ENCODE peak calls at places on chromosomes 1 and 21, in four cellular contexts. M, V, A and K are unnamed samples.

GRCh38 chr1:7953850-7954609 is 7.5 kb upstream of the PARK7 start:
- DNase-seq in M (peak), V (peak), A (peak), K (peak)

GRCh38 chr21:40846566-40847411 is at the start of gene DSCAM:
- DNase-seq in M (no peak), V (no peak), A (no peak), K (no peak)

GRCh38 chr1:191350938-191351337 is 807.3 kb upstream of the RGS18 start:
- DNase-seq in M (no peak), A (no peak), V (no peak), K (no peak)

GRCh38 chr1:209659909-209660308 is 7.7 kb upstream of the LAMB3 start:
- DNase-seq in A (no peak), V (no peak), M (no peak), K (no peak)

GRCh38 chr1:169106921-169107672 is 607 bp downstream of the ATP1B1 start:
- DNase-seq in A (peak), V (no peak), M (no peak), K (no peak)

GRCh38 chr1:6127587-6128163 is 52.4 kb downstream of the CHD5 start:
- DNase-seq in A (peak), V (peak), M (peak), K (peak)

GRCh38 chr21:42341776-42342542 is 8.8 kb downstream of the TFF2 start:
- DNase-seq in V (no peak), A (no peak), M (no peak), K (no peak)

GRCh38 chr1:118247593-118247992 is 62.6 kb upstream of the SPAG17 start:
- DNase-seq in V (no peak), A (no peak), M (peak), K (no peak)

GRCh38 chr21:32403201-32403701 is 9.3 kb upstream of the EVA1C start:
- DNase-seq in A (peak), V (peak), M (peak), K (peak)

GRCh38 chr1:80624682-80625081 is 1176.1 kb upstream of the ADGRL2 start:
- DNase-seq in V (no peak), M (no peak), A (no peak), K (no peak)

GRCh38 chr1:231508497-231508896 is 20.0 kb upstream of the TSNAX start:
- DNase-seq in V (no peak), A (no peak), M (no peak), K (no peak)

GRCh38 chr1:237226177-237226944 is 184.4 kb downstream of the RYR2 start:
- DNase-seq in M (no peak), V (no peak), A (no peak), K (no peak)

GRCh38 chr1:210272666-210273065 is 40.1 kb downstream of the SERTAD4 start:
- DNase-seq in A (no peak), M (no peak), V (no peak), K (no peak)

GRCh38 chr1:119372493-119373086 is 4.0 kb downstream of the HAO2 start:
- DNase-seq in A (peak), M (peak), V (no peak), K (no peak)

GRCh38 chr1:76843821-76844448 is 23.3 kb upstream of the ST6GALNAC5 start:
- DNase-seq in A (no peak), V (no peak), M (no peak), K (no peak)

GRCh38 chr1:116290085-116290670 is 82.9 kb upstream of the ATP1A1 start:
- DNase-seq in A (no peak), M (no peak), V (no peak), K (no peak)

GRCh38 chr1:183569141-183569540 is 21.1 kb downstream of the NCF2 start:
- DNase-seq in V (no peak), A (no peak), M (peak), K (no peak)

GRCh38 chr1:237045278-237046016 is 3.5 kb downstream of the RYR2 start:
- DNase-seq in M (no peak), V (no peak), A (no peak), K (no peak)

GRCh38 chr1:197284325-197284724 is 16.3 kb downstream of the CRB1 start:
- DNase-seq in M (no peak), A (no peak), V (no peak), K (no peak)

GRCh38 chr1:59678065-59678808 is 136.5 kb upstream of the HOOK1 start:
- DNase-seq in V (no peak), A (no peak), M (no peak), K (no peak)

GRCh38 chr1:90325165-90325564 is 330.3 kb downstream of the ZNF326 start:
- DNase-seq in A (no peak), M (no peak), V (no peak), K (no peak)

GRCh38 chr1:115469703-115470476 is 131.8 kb upstream of the NGF start:
- DNase-seq in V (peak), M (peak), A (peak), K (peak)

GRCh38 chr21:15221799-15222386 is 157.1 kb upstream of the NRIP1 start:
- DNase-seq in M (peak), V (no peak), A (peak), K (no peak)

GRCh38 chr1:153677718-153678518 is 570 bp upstream of the NPR1 start:
- DNase-seq in V (peak), M (peak), A (peak), K (peak)

GRCh38 chr1:21289700-21290545 is at the start of gene ECE1:
- DNase-seq in M (peak), V (no peak), A (peak), K (peak)

GRCh38 chr1:234619794-234620247 is 9.8 kb upstream of the IRF2BP2 start:
- DNase-seq in A (no peak), M (no peak), V (no peak), K (no peak)

GRCh38 chr1:225631041-225631663 is 21.8 kb downstream of the ENAH start:
- DNase-seq in V (no peak), M (no peak), A (no peak), K (no peak)

GRCh38 chr1:156149374-156150106 is 3.8 kb upstream of the SEMA4A start:
- DNase-seq in A (peak), V (no peak), M (no peak), K (no peak)

DNA sequence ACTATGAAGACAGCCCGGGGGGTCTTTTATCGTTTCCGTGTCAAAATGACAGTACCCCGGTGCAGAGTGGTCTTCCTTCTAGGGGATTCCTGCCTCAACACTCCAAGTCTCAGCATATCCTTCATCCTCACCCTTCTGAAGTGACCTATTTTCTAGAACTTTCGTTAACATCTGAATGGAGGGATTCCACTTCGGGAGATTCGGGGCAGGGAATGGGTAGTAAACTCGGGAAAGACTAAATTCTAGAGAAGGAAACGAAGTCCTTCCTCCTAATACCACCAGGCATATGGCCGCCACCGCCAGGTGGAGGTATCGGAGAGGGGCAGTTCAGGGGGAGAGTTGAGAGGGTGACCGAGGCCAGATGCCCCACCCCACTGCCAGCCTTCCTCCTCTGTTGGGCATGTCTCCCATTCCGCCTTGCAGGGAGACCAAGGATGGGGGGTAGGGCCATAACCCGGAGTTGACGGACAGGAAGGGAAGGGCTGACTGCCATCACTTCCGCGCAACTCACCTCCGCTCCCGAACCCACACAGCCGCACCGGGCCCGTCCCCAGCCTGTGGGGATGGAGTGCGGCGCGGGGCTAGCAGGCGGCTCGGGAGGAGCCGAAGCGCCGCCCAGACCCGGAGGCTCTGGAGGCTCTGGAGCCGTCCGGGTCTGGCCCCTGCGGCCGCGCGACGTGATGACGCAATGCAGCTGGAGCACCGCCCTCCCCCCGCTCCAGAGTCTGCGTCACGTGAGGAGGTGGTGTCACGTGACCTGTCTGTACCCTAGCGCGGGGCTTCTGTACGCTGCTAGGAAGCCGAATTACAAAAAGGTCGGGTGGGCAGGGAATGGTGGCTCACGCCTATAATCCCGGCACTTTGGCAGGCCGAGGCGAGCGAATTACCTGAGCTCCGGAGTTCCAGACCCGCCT is at the start of gene KLHL12:
- DNase-seq in A (peak), V (peak), M (peak), K (peak)
- TF ChIP-seq POLR2A in A (peak), V (peak), M (peak), K (peak)

DNA sequence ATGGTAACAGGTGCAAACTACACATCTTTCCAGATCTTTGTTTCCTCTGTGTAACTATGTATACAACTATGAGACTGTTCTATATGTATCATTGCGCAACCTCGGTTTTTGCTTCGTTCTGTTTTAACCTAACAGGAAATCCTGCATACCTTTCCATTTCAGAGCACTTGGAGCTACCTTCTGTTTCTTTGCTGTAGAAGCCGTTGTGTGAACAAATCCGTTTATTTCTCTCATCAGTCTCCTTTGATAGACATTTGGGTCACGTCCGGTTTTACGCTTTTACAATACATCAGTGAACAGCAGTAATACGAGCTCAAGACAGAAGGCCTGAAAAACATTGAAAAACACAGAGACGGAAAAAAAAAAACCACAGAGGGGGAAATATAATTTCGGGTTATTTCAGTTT is 10.5 kb downstream of the ATP5IF1 start:
- DNase-seq in M (no peak), V (no peak), A (peak), K (no peak)
- H3K4me3 ChIP-seq in M (peak), V (peak), A (peak), K (peak)

DNA sequence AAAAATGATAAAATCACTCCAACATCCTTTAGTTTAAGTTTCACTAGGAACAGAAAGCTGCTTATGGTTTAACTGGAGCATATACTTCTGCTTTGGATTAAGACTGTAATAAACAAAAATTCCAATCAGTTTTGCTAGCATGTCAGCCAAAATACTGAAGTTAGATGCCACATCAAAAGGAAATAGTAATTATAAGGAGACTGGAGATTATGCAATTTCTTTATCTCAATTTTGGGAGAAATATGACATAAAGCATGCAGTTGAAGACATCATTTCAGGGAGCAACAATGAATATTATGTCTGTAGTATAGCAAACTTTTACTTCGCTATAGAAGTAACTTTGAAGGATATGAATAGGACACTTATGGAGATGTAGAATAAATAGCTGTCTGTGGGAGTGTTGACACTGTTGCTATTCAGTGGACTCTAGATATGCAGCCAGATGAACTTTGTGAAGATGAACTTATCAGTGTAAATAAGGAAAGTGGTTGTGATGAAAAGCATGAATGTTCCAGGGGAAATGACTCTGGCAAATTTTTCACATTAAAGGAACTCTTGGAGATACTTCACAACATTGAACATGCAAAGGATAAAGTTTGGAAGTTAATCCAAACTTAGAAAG is 107.8 kb downstream of the RABGAP1L start:
- DNase-seq in V (no peak), A (no peak), M (no peak), K (no peak)
- TF ChIP-seq EP300 in V (no peak), A (no peak), M (no peak), K (no peak)

DNA sequence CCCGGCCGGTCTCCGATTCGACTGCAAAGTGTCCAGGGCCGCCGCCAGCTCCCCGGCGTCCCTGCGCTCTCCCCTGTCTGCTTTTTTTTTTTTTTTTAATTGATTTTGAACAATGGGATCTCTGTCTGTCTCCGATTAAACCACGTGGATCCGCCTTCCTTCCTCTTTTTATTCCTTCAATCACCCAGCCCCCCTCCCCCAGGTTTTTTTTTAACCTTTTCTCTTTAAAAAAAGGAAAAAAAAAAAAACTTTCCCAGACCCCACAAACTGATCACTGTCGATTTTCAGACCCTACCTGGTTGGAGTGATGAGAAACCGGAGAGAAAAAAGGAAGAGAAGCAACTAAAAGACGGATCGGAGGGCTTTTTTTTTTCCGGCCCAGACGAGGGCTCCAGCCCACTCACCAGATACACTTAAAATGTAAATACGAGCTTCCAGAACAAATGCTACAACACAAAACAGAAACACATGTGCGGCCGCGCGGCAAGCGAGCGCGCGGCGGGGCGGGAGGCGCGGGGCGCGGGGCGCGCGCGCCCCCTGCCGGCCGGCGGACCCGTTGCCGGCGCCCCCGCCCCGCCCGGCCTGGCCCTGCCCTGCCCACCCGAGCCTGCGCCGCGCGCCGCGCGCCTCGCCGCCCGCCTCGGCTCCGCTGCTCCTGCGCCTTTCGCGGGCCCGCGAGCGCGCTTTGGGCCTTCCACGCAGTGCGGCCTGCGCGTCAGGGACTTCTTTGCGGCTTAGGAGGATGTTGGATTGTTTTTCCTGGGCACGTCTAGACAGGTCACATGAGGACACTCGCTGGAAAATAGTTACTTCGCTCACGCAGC is at the start of gene RCC2:
- DNase-seq in A (peak), V (peak), M (peak), K (peak)
- TF ChIP-seq POLR2A in A (peak), V (no peak), M (peak), K (no peak)

GRCh38 chr21:39182484-39183271 is 573 bp downstream of the PSMG1 start:
- DNase-seq in M (no peak), A (peak), V (no peak), K (no peak)

GRCh38 chr21:39180429-39181019 is 2.7 kb downstream of the PSMG1 start:
- DNase-seq in M (no peak), V (no peak), A (no peak), K (no peak)

GRCh38 chr21:39183272-39184049 is at the start of gene PSMG1:
- DNase-seq in A (peak), V (peak), M (peak), K (peak)

GRCh38 chr21:39181205-39181818 is 1.9 kb downstream of the PSMG1 start:
- DNase-seq in M (no peak), V (no peak), A (no peak), K (no peak)

DNA sequence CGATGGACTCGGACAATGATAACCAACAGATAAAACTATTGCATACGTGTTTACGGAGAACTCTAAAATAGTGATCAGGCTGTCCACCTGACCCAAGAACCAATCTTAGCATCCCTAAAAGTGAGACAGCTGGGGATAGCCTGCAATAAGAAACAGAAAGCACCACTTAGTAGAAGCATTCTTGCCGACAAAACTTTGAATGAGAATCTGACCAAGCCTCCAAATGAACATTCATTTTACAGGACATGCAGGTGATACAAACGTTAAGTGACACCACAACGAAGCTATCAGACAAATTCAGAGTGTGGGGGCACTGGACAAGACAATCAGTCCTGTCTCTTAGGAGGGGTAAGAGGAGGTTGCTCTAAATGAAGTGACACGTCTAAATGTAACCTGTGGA is 1.2 kb downstream of the PSMG1 start:
- DNase-seq in M (no peak), A (no peak), V (no peak), K (no peak)
- H3K4me3 ChIP-seq in M (peak), A (no peak), V (peak), K (peak)

GRCh38 chr1:22821027-22821426 is 110.4 kb downstream of the EPHB2 start:
- DNase-seq in A (no peak), M (no peak), V (no peak), K (no peak)
- TF ChIP-seq EP300 in A (no peak), M (no peak), V (no peak), K (no peak)

GRCh38 chr1:11806307-11806936 is 431 bp downstream of the CLCN6 start:
- DNase-seq in M (peak), A (no peak), V (no peak), K (peak)
- TF ChIP-seq POLR2A in M (no peak), A (no peak), V (no peak), K (no peak)